ENCODE peak calls at places on chromosomes 16 and 17, in four cellular contexts. S is NCI-H2081; C is WTC11; K is effector CD4-positive, alpha-beta T cell. X is an unnamed sample.

GRCh38 chr16:15477802-15478201 is 43.4 kb downstream of the BMERB1 start:
- DNase-seq in S (no peak), C (no peak), K (no peak), X (no peak)

GRCh38 chr16:7013990-7014389 is 318.7 kb upstream of the RBFOX1 start:
- DNase-seq in S (no peak), C (no peak), K (no peak), X (no peak)

GRCh38 chr17:28030386-28030785 is 12.1 kb upstream of the NLK start:
- DNase-seq in S (peak), C (no peak), K (no peak), X (no peak)

GRCh38 chr16:88576307-88576706 is 6.1 kb downstream of the ZC3H18 start:
- DNase-seq in S (no peak), C (no peak), K (no peak), X (no peak)

GRCh38 chr16:78931267-78932060 is 669.1 kb downstream of the MAF start:
- DNase-seq in S (no peak), C (no peak), K (no peak), X (no peak)

GRCh38 chr17:28381141-28381825 is 9.8 kb downstream of the SARM1 start:
- DNase-seq in S (no peak), C (peak), K (no peak), X (no peak)

GRCh38 chr16:69894675-69895074 is 56.5 kb upstream of the CLEC18A start:
- DNase-seq in S (no peak), C (no peak), K (no peak), X (no peak)

GRCh38 chr17:48510761-48511604 is 19.8 kb downstream of the HOXB1 start:
- DNase-seq in S (no peak), C (no peak), K (peak), X (no peak)

GRCh38 chr16:84647830-84648594 is at the start of gene KLHL36:
- DNase-seq in S (no peak), C (no peak), K (peak), X (peak)

GRCh38 chr16:29290631-29291247 is 115.8 kb downstream of the NPIPB11 start:
- DNase-seq in S (no peak), C (peak), K (peak), X (no peak)

GRCh38 chr17:41678411-41678906 is 10.2 kb upstream of the EIF1 start:
- DNase-seq in S (no peak), C (no peak), K (no peak), X (no peak)

GRCh38 chr17:17403899-17404576 is 72.8 kb upstream of the MED9 start:
- DNase-seq in S (peak), C (no peak), K (peak), X (peak)

GRCh38 chr16:88548131-88548874 is 21.9 kb upstream of the ZC3H18 start:
- DNase-seq in S (no peak), C (no peak), K (no peak), X (no peak)

GRCh38 chr16:89700649-89701424 is 668 bp downstream of the SPATA2L start:
- DNase-seq in S (peak), C (peak), K (peak), X (no peak)

GRCh38 chr17:7903154-7904103 is 12.7 kb downstream of the RNF227 start:
- DNase-seq in S (no peak), C (no peak), K (no peak), X (no peak)

GRCh38 chr17:10598620-10599019 is 49.2 kb upstream of the MYH2 start:
- DNase-seq in S (no peak), C (no peak), K (no peak), X (no peak)

GRCh38 chr17:17387461-17388362 is 84.5 kb downstream of the NT5M start:
- DNase-seq in S (no peak), C (peak), K (no peak), X (peak)

GRCh38 chr17:42049834-42050359 is 504 bp downstream of the C17orf113 start:
- DNase-seq in S (no peak), C (no peak), K (no peak), X (no peak)

GRCh38 chr16:50196736-50197135 is 43.6 kb downstream of the TENT4B start:
- DNase-seq in S (no peak), C (no peak), K (no peak), X (peak)

GRCh38 chr16:89555780-89556179 is 4.7 kb upstream of the RPL13 start:
- DNase-seq in S (no peak), C (no peak), K (no peak), X (no peak)

GRCh38 chr16:87536795-87537142 is 43.9 kb upstream of the ZCCHC14 start:
- DNase-seq in S (no peak), C (no peak), K (no peak), X (no peak)

GRCh38 chr16:77897831-77898540 is 109.6 kb downstream of the VAT1L start:
- DNase-seq in S (no peak), C (no peak), K (no peak), X (no peak)

GRCh38 chr16:29820730-29821662 is 734 bp downstream of the MVP start:
- DNase-seq in S (no peak), C (no peak), K (no peak), X (no peak)

GRCh38 chr17:3890893-3891219 is 2.0 kb downstream of the CAMKK1 start:
- DNase-seq in S (no peak), C (no peak), K (no peak), X (no peak)